ENCODE peak calls at places on chromosomes 4 and X, in five cellular contexts. One of them, this sample, is unnamed.
A peak's percentile ranks its signal among the peaks of the same experiment; 100 is the strongest.

GRCh38 chr4:118981839-118982381 is 93.3 kb downstream of the SYNPO2 start:
- DNase-seq in lower lobe of right lung: peak; percentile 47
- DNase-seq in tibial artery: peak; percentile 67
- DNase-seq in dorsolateral prefrontal cortex: peak; percentile 73
- DNase-seq in fibroblast of pulmonary artery: peak; percentile 88
- DNase-seq in this sample: peak; percentile 77

GRCh38 chr4:47289805-47290204 is 173.7 kb downstream of the COMMD8 start:
- DNase-seq in fibroblast of pulmonary artery: no peak
- DNase-seq in lower lobe of right lung: no peak
- DNase-seq in dorsolateral prefrontal cortex: no peak
- DNase-seq in tibial artery: no peak
- DNase-seq in this sample: no peak

GRCh38 chrX:16457239-16457638 is 192.7 kb upstream of the S100G start:
- DNase-seq in lower lobe of right lung: no peak
- DNase-seq in dorsolateral prefrontal cortex: no peak
- DNase-seq in tibial artery: no peak
- DNase-seq in fibroblast of pulmonary artery: no peak
- DNase-seq in this sample: no peak

GRCh38 chr4:56976878-56977320 is 507 bp downstream of the NOA1 start:
- DNase-seq in fibroblast of pulmonary artery: no peak
- DNase-seq in lower lobe of right lung: peak; percentile 83
- DNase-seq in tibial artery: peak; percentile 27
- DNase-seq in dorsolateral prefrontal cortex: no peak
- DNase-seq in this sample: no peak

GRCh38 chr4:106316773-106317409 is 541 bp downstream of the AIMP1 start:
- DNase-seq in dorsolateral prefrontal cortex: no peak
- DNase-seq in tibial artery: no peak
- DNase-seq in lower lobe of right lung: no peak
- DNase-seq in fibroblast of pulmonary artery: peak; percentile 6
- DNase-seq in this sample: no peak

GRCh38 chrX:53088136-53088974 is 5.6 kb upstream of the KANTR start:
- DNase-seq in tibial artery: peak; percentile 73
- DNase-seq in lower lobe of right lung: peak; percentile 84
- DNase-seq in fibroblast of pulmonary artery: peak; percentile 86
- DNase-seq in dorsolateral prefrontal cortex: peak; percentile 83
- DNase-seq in this sample: no peak

GRCh38 chrX:100647095-100647494 is 3.1 kb downstream of the SRPX2 start:
- DNase-seq in fibroblast of pulmonary artery: peak; percentile 59
- DNase-seq in tibial artery: no peak
- DNase-seq in lower lobe of right lung: no peak
- DNase-seq in dorsolateral prefrontal cortex: no peak
- DNase-seq in this sample: no peak

GRCh38 chrX:9724711-9725110 is 40.9 kb downstream of the GPR143 start:
- DNase-seq in fibroblast of pulmonary artery: peak; percentile 42
- DNase-seq in dorsolateral prefrontal cortex: no peak
- DNase-seq in tibial artery: no peak
- DNase-seq in lower lobe of right lung: no peak
- DNase-seq in this sample: no peak

GRCh38 chrX:37817579-37817978 is 29.8 kb downstream of the DYNLT3 start:
- DNase-seq in fibroblast of pulmonary artery: no peak
- DNase-seq in lower lobe of right lung: no peak
- DNase-seq in dorsolateral prefrontal cortex: no peak
- DNase-seq in tibial artery: no peak
- DNase-seq in this sample: no peak

GRCh38 chr4:61831987-61832386 is 631.9 kb downstream of the ADGRL3 start:
- DNase-seq in dorsolateral prefrontal cortex: no peak
- DNase-seq in fibroblast of pulmonary artery: no peak
- DNase-seq in lower lobe of right lung: no peak
- DNase-seq in tibial artery: no peak
- DNase-seq in this sample: no peak

GRCh38 chr4:24570574-24571236 is 13.6 kb downstream of the DHX15 start:
- DNase-seq in fibroblast of pulmonary artery: no peak
- DNase-seq in dorsolateral prefrontal cortex: no peak
- DNase-seq in lower lobe of right lung: no peak
- DNase-seq in tibial artery: no peak
- DNase-seq in this sample: no peak
- TF ChIP-seq CTCF in fibroblast of pulmonary artery: no peak
- TF ChIP-seq CTCF in dorsolateral prefrontal cortex: no peak
- TF ChIP-seq CTCF in lower lobe of right lung: no peak
- TF ChIP-seq CTCF in tibial artery: no peak
- TF ChIP-seq CTCF in this sample: no peak

GRCh38 chr4:2363951-2364653 is 54.3 kb downstream of the ZFYVE28 start:
- DNase-seq in fibroblast of pulmonary artery: no peak
- DNase-seq in lower lobe of right lung: peak; percentile 43
- DNase-seq in dorsolateral prefrontal cortex: no peak
- DNase-seq in tibial artery: no peak
- DNase-seq in this sample: no peak

GRCh38 chr4:2364654-2365053 is 53.8 kb downstream of the ZFYVE28 start:
- DNase-seq in lower lobe of right lung: peak; percentile 68
- DNase-seq in fibroblast of pulmonary artery: peak; percentile 53
- DNase-seq in tibial artery: no peak
- DNase-seq in dorsolateral prefrontal cortex: no peak
- DNase-seq in this sample: no peak

GRCh38 chr4:2366252-2367192 is 51.9 kb downstream of the ZFYVE28 start:
- DNase-seq in lower lobe of right lung: peak; percentile 38
- DNase-seq in fibroblast of pulmonary artery: no peak
- DNase-seq in dorsolateral prefrontal cortex: peak; percentile 85
- DNase-seq in tibial artery: no peak
- DNase-seq in this sample: no peak

GRCh38 chr4:2365913-2366210 is 52.6 kb downstream of the ZFYVE28 start:
- DNase-seq in lower lobe of right lung: peak; percentile 28
- DNase-seq in fibroblast of pulmonary artery: no peak
- DNase-seq in dorsolateral prefrontal cortex: no peak
- DNase-seq in tibial artery: no peak
- DNase-seq in this sample: no peak

GRCh38 chr4:2365054-2365912 is 53.2 kb downstream of the ZFYVE28 start:
- DNase-seq in lower lobe of right lung: peak; percentile 40
- DNase-seq in dorsolateral prefrontal cortex: no peak
- DNase-seq in fibroblast of pulmonary artery: no peak
- DNase-seq in tibial artery: no peak
- DNase-seq in this sample: no peak
- H3K4me3 ChIP-seq in lower lobe of right lung: peak overlapping the region; percentile 62
- H3K4me3 ChIP-seq in dorsolateral prefrontal cortex: peak overlapping the region; percentile 57
- H3K4me3 ChIP-seq in fibroblast of pulmonary artery: peak overlapping the region; percentile 52
- H3K4me3 ChIP-seq in tibial artery: peak overlapping the region; percentile 62
- H3K4me3 ChIP-seq in this sample: peak overlapping the region; percentile 44

GRCh38 chr4:48428926-48429325 is 54.2 kb upstream of the SLC10A4 start:
- DNase-seq in fibroblast of pulmonary artery: no peak
- DNase-seq in lower lobe of right lung: no peak
- DNase-seq in dorsolateral prefrontal cortex: no peak
- DNase-seq in tibial artery: no peak
- DNase-seq in this sample: no peak

GRCh38 chr4:48431401-48431800 is 51.7 kb upstream of the SLC10A4 start:
- DNase-seq in dorsolateral prefrontal cortex: no peak
- DNase-seq in tibial artery: no peak
- DNase-seq in lower lobe of right lung: no peak
- DNase-seq in fibroblast of pulmonary artery: no peak
- DNase-seq in this sample: no peak

GRCh38 chr4:48436318-48436717 is 46.8 kb upstream of the SLC10A4 start:
- DNase-seq in tibial artery: no peak
- DNase-seq in dorsolateral prefrontal cortex: no peak
- DNase-seq in lower lobe of right lung: no peak
- DNase-seq in fibroblast of pulmonary artery: peak; percentile 5
- DNase-seq in this sample: no peak

GRCh38 chr4:48429709-48430474 is 53.3 kb upstream of the SLC10A4 start:
- DNase-seq in fibroblast of pulmonary artery: no peak
- DNase-seq in tibial artery: no peak
- DNase-seq in dorsolateral prefrontal cortex: no peak
- DNase-seq in lower lobe of right lung: no peak
- DNase-seq in this sample: no peak

DNA sequence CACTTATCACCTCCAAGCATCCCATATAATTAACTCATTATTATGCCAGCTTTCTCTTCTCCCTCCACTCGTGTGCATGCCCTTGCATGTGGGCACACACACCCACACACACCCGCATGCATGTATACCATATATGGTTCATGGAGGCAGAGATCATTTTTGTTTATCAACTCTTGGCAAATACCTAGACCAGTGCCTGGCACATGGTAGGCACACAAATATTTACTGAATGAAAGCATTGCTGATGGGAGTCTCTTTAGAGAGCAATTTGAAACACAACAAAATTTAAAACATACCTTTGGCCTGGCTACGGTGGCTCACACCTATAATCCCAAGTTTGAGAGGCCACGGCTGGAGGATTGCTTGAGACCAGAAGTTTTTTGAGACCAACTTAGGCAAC is 51.1 kb upstream of the SLC10A4 start:
- DNase-seq in tibial artery: no peak
- DNase-seq in dorsolateral prefrontal cortex: no peak
- DNase-seq in lower lobe of right lung: no peak
- DNase-seq in fibroblast of pulmonary artery: no peak
- DNase-seq in this sample: no peak
- TF ChIP-seq CTCF in tibial artery: no peak
- TF ChIP-seq CTCF in dorsolateral prefrontal cortex: no peak
- TF ChIP-seq CTCF in lower lobe of right lung: no peak
- TF ChIP-seq CTCF in fibroblast of pulmonary artery: no peak
- TF ChIP-seq CTCF in this sample: no peak

GRCh38 chrX:112931900-112932299 is 91.3 kb upstream of the AMOT start:
- DNase-seq in fibroblast of pulmonary artery: no peak
- DNase-seq in lower lobe of right lung: no peak
- DNase-seq in tibial artery: no peak
- DNase-seq in dorsolateral prefrontal cortex: no peak
- DNase-seq in this sample: no peak

GRCh38 chrX:112931478-112931877 is 90.8 kb upstream of the AMOT start:
- DNase-seq in dorsolateral prefrontal cortex: no peak
- DNase-seq in tibial artery: no peak
- DNase-seq in lower lobe of right lung: no peak
- DNase-seq in fibroblast of pulmonary artery: no peak
- DNase-seq in this sample: no peak

DNA sequence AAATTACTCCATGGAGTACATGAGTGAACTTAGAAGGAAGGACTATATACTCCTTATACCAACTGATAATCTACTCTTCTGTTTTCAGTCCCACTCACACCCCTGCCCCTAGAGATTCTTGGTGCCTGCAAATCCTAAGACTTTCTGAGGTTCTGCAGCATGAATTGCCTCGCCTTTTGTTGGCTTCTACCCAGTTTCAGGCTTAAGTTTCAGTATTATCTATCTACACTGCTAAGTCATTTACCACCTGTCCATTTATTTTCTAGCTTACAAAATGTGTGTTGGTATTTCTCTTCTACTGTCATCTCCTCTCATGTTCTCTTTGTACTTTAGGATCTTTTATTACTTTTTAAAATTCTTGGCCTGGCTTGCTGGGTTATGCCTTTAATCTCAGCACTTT is 94.4 kb upstream of the AMOT start:
- DNase-seq in lower lobe of right lung: no peak
- DNase-seq in fibroblast of pulmonary artery: no peak
- DNase-seq in dorsolateral prefrontal cortex: no peak
- DNase-seq in tibial artery: no peak
- DNase-seq in this sample: no peak
- H3K4me3 ChIP-seq in lower lobe of right lung: no peak overlapping the region
- H3K4me3 ChIP-seq in fibroblast of pulmonary artery: no peak overlapping the region
- H3K4me3 ChIP-seq in dorsolateral prefrontal cortex: no peak overlapping the region
- H3K4me3 ChIP-seq in tibial artery: no peak overlapping the region
- H3K4me3 ChIP-seq in this sample: no peak overlapping the region

GRCh38 chr4:153542835-153543234 is 76.7 kb downstream of the TMEM131L start:
- DNase-seq in tibial artery: no peak
- DNase-seq in lower lobe of right lung: no peak
- DNase-seq in fibroblast of pulmonary artery: no peak
- DNase-seq in dorsolateral prefrontal cortex: no peak
- DNase-seq in this sample: no peak
- TF ChIP-seq CTCF in tibial artery: no peak
- TF ChIP-seq CTCF in lower lobe of right lung: peak; percentile 18
- TF ChIP-seq CTCF in fibroblast of pulmonary artery: peak; percentile 3
- TF ChIP-seq CTCF in dorsolateral prefrontal cortex: no peak
- TF ChIP-seq CTCF in this sample: no peak

GRCh38 chr4:99644453-99644852 is 13.2 kb downstream of the C4orf54 start:
- DNase-seq in lower lobe of right lung: no peak
- DNase-seq in fibroblast of pulmonary artery: no peak
- DNase-seq in dorsolateral prefrontal cortex: no peak
- DNase-seq in tibial artery: no peak
- DNase-seq in this sample: no peak
- H3K4me3 ChIP-seq in lower lobe of right lung: no peak overlapping the region
- H3K4me3 ChIP-seq in fibroblast of pulmonary artery: no peak overlapping the region
- H3K4me3 ChIP-seq in dorsolateral prefrontal cortex: no peak overlapping the region
- H3K4me3 ChIP-seq in tibial artery: no peak overlapping the region
- H3K4me3 ChIP-seq in this sample: no peak overlapping the region

DNA sequence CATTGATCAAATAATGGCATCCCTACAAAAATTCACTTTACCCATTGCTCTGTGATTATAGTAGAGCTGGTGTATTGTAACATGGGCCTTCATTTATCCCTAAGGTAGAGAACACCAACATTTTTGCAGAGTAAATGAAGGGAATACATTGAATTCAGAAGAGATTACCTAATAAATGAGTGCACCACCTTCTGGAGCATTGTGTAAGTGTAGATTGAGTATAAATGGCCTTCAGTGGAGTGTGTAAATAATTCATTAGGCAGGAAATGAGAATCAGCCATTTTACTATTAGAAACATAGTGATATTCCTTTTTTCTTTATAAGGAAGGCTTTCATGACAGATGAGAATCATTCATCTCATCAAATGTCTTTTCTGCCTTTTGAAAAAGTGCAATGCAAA is 155.8 kb downstream of the FAM47B start:
- DNase-seq in lower lobe of right lung: no peak
- DNase-seq in dorsolateral prefrontal cortex: no peak
- DNase-seq in tibial artery: no peak
- DNase-seq in fibroblast of pulmonary artery: peak; percentile 14
- DNase-seq in this sample: no peak
- TF ChIP-seq CTCF in lower lobe of right lung: no peak
- TF ChIP-seq CTCF in dorsolateral prefrontal cortex: no peak
- TF ChIP-seq CTCF in tibial artery: no peak
- TF ChIP-seq CTCF in fibroblast of pulmonary artery: peak; percentile 6
- TF ChIP-seq CTCF in this sample: no peak

DNA sequence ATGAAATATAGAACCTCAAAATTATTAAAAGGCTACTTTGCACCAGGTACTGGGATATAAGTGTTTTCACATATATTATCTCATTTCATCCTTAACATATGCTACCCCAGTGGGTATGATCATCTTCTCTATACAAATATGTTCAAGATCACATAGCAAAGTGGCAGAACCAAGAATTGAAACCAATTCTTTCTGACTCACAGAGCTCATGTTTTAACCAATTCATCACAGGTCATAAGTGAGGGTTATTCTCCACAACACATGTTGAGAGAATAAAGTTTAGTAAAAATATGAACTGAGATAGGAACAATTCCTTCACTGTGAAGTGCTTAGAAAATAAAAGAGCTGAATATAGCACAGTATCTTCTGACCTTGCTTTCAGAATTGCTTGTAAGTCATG is 442.9 kb upstream of the RASGEF1B start:
- DNase-seq in fibroblast of pulmonary artery: no peak
- DNase-seq in dorsolateral prefrontal cortex: no peak
- DNase-seq in tibial artery: no peak
- DNase-seq in lower lobe of right lung: no peak
- DNase-seq in this sample: no peak
- H3K4me3 ChIP-seq in fibroblast of pulmonary artery: no peak overlapping the region
- H3K4me3 ChIP-seq in dorsolateral prefrontal cortex: no peak overlapping the region
- H3K4me3 ChIP-seq in tibial artery: no peak overlapping the region
- H3K4me3 ChIP-seq in lower lobe of right lung: no peak overlapping the region
- H3K4me3 ChIP-seq in this sample: no peak overlapping the region

This sample was measured in HFF-Myc.